ENCODE peak calls at places on chromosomes 12 and 14, in four cellular contexts. T, M, W and Y are unnamed samples.

GRCh38 chr14:70707138-70708038 is 65.7 kb downstream of the TTC9 start:
- DNase-seq in M (no peak), T (peak; percentile 24), W (no peak), Y (peak; percentile 84)

GRCh38 chr14:75559451-75560187 is 18.8 kb upstream of the FLVCR2 start:
- DNase-seq in T (peak; percentile 84), W (no peak), M (no peak), Y (peak; percentile 10)

GRCh38 chr14:24327303-24327702 is 7.6 kb downstream of the ADCY4 start:
- DNase-seq in T (no peak), M (no peak), W (no peak), Y (no peak)

GRCh38 chr14:20608383-20609095 is 17.4 kb upstream of the RNASE12 start:
- DNase-seq in T (no peak), W (no peak), M (no peak), Y (no peak)

GRCh38 chr12:82413994-82414393 is 55.7 kb downstream of the METTL25 start:
- DNase-seq in M (no peak), T (peak; percentile 6), W (no peak), Y (no peak)

GRCh38 chr14:90722590-90722989 is 93.6 kb downstream of the TTC7B start:
- DNase-seq in W (no peak), M (no peak), T (no peak), Y (no peak)

GRCh38 chr12:18206198-18206597 is 55.1 kb upstream of the PIK3C2G start:
- DNase-seq in W (no peak), T (no peak), M (no peak), Y (no peak)

GRCh38 chr14:61472025-61472672 is 150.8 kb downstream of the PRKCH start:
- DNase-seq in T (peak; percentile 97), W (no peak), M (no peak), Y (peak; percentile 99)

GRCh38 chr12:12736759-12737676 is 19.9 kb downstream of the CDKN1B start:
- DNase-seq in T (peak; percentile 76), M (peak; percentile 16), W (no peak), Y (peak; percentile 86)

GRCh38 chr12:4041191-4041885 is 168.1 kb upstream of the PARP11 start:
- DNase-seq in M (no peak), W (no peak), T (no peak), Y (no peak)

GRCh38 chr12:2691340-2692111 is 103.2 kb upstream of the FKBP4 start:
- DNase-seq in W (peak; percentile 81), M (no peak), T (no peak), Y (no peak)

GRCh38 chr12:89333564-89334252 is 18.6 kb downstream of the DUSP6 start:
- DNase-seq in T (no peak), W (no peak), M (no peak), Y (no peak)

GRCh38 chr14:55580401-55581010 is 499 bp downstream of the KTN1 start:
- DNase-seq in W (no peak), M (peak; percentile 22), T (no peak), Y (no peak)